ENCODE peak calls at places on chromosome 5, in five cellular contexts. X, K, E, M and B are unnamed samples.

GRCh38 chr5:178431063-178431776 is 159.0 kb downstream of the COL23A1 start:
- DNase-seq in X (no peak), K (no peak), E (no peak), M (no peak), B (no peak)

GRCh38 chr5:131064669-131065371 is 100.2 kb downstream of the HINT1 start:
- DNase-seq in X (no peak), K (no peak), E (peak; percentile 27), M (no peak), B (no peak)

GRCh38 chr5:66538126-66538525 is 58.1 kb upstream of the MAST4 start:
- DNase-seq in X (no peak), K (no peak), E (no peak), M (no peak), B (no peak)

GRCh38 chr5:9356306-9356942 is 189.5 kb downstream of the SEMA5A start:
- DNase-seq in X (no peak), K (no peak), E (peak; percentile 11), M (no peak), B (no peak)

GRCh38 chr5:173108914-173109313 is 35.4 kb upstream of the BNIP1 start:
- DNase-seq in X (no peak), K (no peak), E (no peak), M (no peak), B (no peak)

GRCh38 chr5:151065609-151066008 is 15.2 kb downstream of the TNIP1 start:
- DNase-seq in X (no peak), K (no peak), E (no peak), M (no peak), B (no peak)

GRCh38 chr5:150329881-150330876 is 27.3 kb upstream of the TCOF1 start:
- DNase-seq in X (no peak), K (no peak), E (peak; percentile 57), M (no peak), B (no peak)

GRCh38 chr5:4189317-4189716 is 593.7 kb downstream of the IRX1 start:
- DNase-seq in X (no peak), K (no peak), E (no peak), M (no peak), B (no peak)

GRCh38 chr5:33148076-33148501 is 292.7 kb upstream of the TARS1 start:
- DNase-seq in X (no peak), K (peak; percentile 80), E (no peak), M (peak; percentile 92), B (no peak)

GRCh38 chr5:83547156-83547555 is 75.6 kb downstream of the VCAN start:
- DNase-seq in X (no peak), K (no peak), E (no peak), M (no peak), B (no peak)

GRCh38 chr5:43078956-43079355 is 38.8 kb upstream of the ANXA2R start:
- DNase-seq in X (no peak), K (peak; percentile 31), E (no peak), M (peak; percentile 86), B (no peak)

GRCh38 chr5:38479315-38479904 is 77.0 kb downstream of the LIFR start:
- DNase-seq in X (no peak), K (no peak), E (no peak), M (no peak), B (no peak)

GRCh38 chr5:169527863-169528262 is 55.7 kb upstream of the SPDL1 start:
- DNase-seq in X (no peak), K (no peak), E (no peak), M (peak; percentile 63), B (no peak)

GRCh38 chr5:9468070-9468388 is 77.8 kb downstream of the SEMA5A start:
- DNase-seq in X (no peak), K (peak; percentile 77), E (no peak), M (peak; percentile 84), B (no peak)

GRCh38 chr5:149672701-149673455 is 57.2 kb upstream of the PPARGC1B start:
- DNase-seq in X (no peak), K (no peak), E (no peak), M (no peak), B (no peak)

GRCh38 chr5:180825768-180826525 is 23.3 kb upstream of the MGAT1 start:
- DNase-seq in X (no peak), K (peak; percentile 86), E (no peak), M (peak; percentile 77), B (no peak)

GRCh38 chr5:73135429-73136276 is 15.3 kb downstream of the TMEM171 start:
- DNase-seq in X (no peak), K (peak; percentile 71), E (peak; percentile 33), M (peak; percentile 32), B (no peak)

GRCh38 chr5:172002310-172002709 is 4.1 kb downstream of the FBXW11 start:
- DNase-seq in X (no peak), K (no peak), E (peak; percentile 32), M (peak; percentile 36), B (no peak)

GRCh38 chr5:154189256-154189818 is 1.2 kb upstream of the GALNT10 start:
- DNase-seq in X (no peak), K (no peak), E (no peak), M (no peak), B (no peak)

GRCh38 chr5:120446068-120446492 is 18.0 kb upstream of the PRR16 start:
- DNase-seq in X (no peak), K (peak; percentile 31), E (no peak), M (peak; percentile 98), B (no peak)

GRCh38 chr5:128836571-128836970 is 128.7 kb upstream of the SLC27A6 start:
- DNase-seq in X (no peak), K (no peak), E (no peak), M (no peak), B (no peak)

GRCh38 chr5:119136666-119137318 is 65.9 kb downstream of the DMXL1 start:
- DNase-seq in X (no peak), K (no peak), E (no peak), M (no peak), B (no peak)

GRCh38 chr5:100787648-100788047 is 115.4 kb downstream of the ST8SIA4 start:
- DNase-seq in X (no peak), K (no peak), E (no peak), M (no peak), B (no peak)

GRCh38 chr5:167945542-167946384 is 345.7 kb upstream of the WWC1 start:
- DNase-seq in X (no peak), K (peak; percentile 72), E (no peak), M (peak; percentile 89), B (no peak)

GRCh38 chr5:59548807-59549357 is 344.6 kb downstream of the PDE4D start:
- DNase-seq in X (peak; percentile 69), K (peak; percentile 19), E (no peak), M (no peak), B (peak; percentile 87)

GRCh38 chr5:36450229-36451024 is 148.7 kb upstream of the RANBP3L start:
- DNase-seq in X (no peak), K (peak; percentile 52), E (no peak), M (no peak), B (no peak)

GRCh38 chr5:140806834-140807775 is at the start of gene PCDHA4:
- DNase-seq in X (no peak), K (no peak), E (no peak), M (peak; percentile 6), B (no peak)

GRCh38 chr5:147403659-147404640 is 105.9 kb downstream of the DPYSL3 start:
- DNase-seq in X (no peak), K (peak; percentile 69), E (no peak), M (peak; percentile 98), B (no peak)

GRCh38 chr5:113612060-113612496 is 98.6 kb downstream of the YTHDC2 start:
- DNase-seq in X (no peak), K (peak; percentile 64), E (peak; percentile 35), M (peak; percentile 63), B (no peak)

GRCh38 chr5:134582281-134582680 is 50.3 kb downstream of the SAR1B start:
- DNase-seq in X (no peak), K (no peak), E (no peak), M (no peak), B (no peak)

GRCh38 chr5:154644745-154645411 is 110.3 kb upstream of the LARP1 start:
- DNase-seq in X (no peak), K (no peak), E (no peak), M (no peak), B (no peak)

GRCh38 chr5:137218896-137219295 is 280.2 kb downstream of the SPOCK1 start:
- DNase-seq in X (no peak), K (no peak), E (no peak), M (peak; percentile 24), B (no peak)

GRCh38 chr5:79829260-79829659 is 139.6 kb downstream of the CMYA5 start:
- DNase-seq in X (no peak), K (no peak), E (peak; percentile 41), M (no peak), B (no peak)